ENCODE peak calls at places on chromosomes 11 and 22, in four cellular contexts. J is foreskin fibroblast, A is astrocyte of the spinal cord, W is HCT116. B is an unnamed sample.

GRCh38 chr11:130118636-130119387 is 40.8 kb upstream of the ST14 start:
- DNase-seq in J (no peak), A (no peak), W (no peak), B (no peak)

GRCh38 chr11:87454246-87454645 is 416.5 kb downstream of the TMEM135 start:
- DNase-seq in A (peak), W (no peak), J (peak), B (no peak)

GRCh38 chr22:43378011-43378704 is 33.7 kb upstream of the MPPED1 start:
- DNase-seq in J (no peak), A (peak), W (no peak), B (no peak)

GRCh38 chr11:6604081-6604626 is 580 bp downstream of the ILK start:
- DNase-seq in J (peak), A (peak), W (no peak), B (no peak)

GRCh38 chr11:45982656-45983470 is 60.4 kb downstream of the LARGE2 start:
- DNase-seq in A (peak), J (peak), W (peak), B (peak)

GRCh38 chr11:126646701-126647209 is 291.3 kb downstream of the ST3GAL4 start:
- DNase-seq in W (no peak), J (peak), A (peak), B (peak)

GRCh38 chr11:46348986-46349401 is 1.7 kb downstream of the DGKZ start:
- DNase-seq in A (no peak), W (no peak), J (no peak), B (no peak)

GRCh38 chr22:50452649-50453048 is 22.2 kb downstream of the SBF1 start:
- DNase-seq in A (no peak), W (no peak), J (no peak), B (no peak)

GRCh38 chr11:77019976-77020591 is 14.1 kb upstream of the B3GNT6 start:
- DNase-seq in A (peak), J (peak), W (peak), B (no peak)

GRCh38 chr11:70953720-70954119 is 298.7 kb downstream of the SHANK2 start:
- DNase-seq in J (no peak), W (no peak), A (no peak), B (no peak)

GRCh38 chr11:115459563-115459962 is 44.7 kb downstream of the CADM1 start:
- DNase-seq in W (no peak), J (no peak), A (peak), B (peak)

GRCh38 chr11:19698493-19699292 is 13.9 kb upstream of the NAV2 start:
- DNase-seq in A (no peak), J (peak), W (no peak), B (no peak)

GRCh38 chr22:20017622-20017958 is 967 bp upstream of the ARVCF start:
- DNase-seq in A (no peak), J (no peak), W (no peak), B (no peak)

GRCh38 chr22:46036558-46037408 is 59.8 kb upstream of the WNT7B start:
- DNase-seq in W (peak), J (peak), A (no peak), B (no peak)

GRCh38 chr22:19039796-19040580 is 82.2 kb downstream of the DGCR2 start:
- DNase-seq in J (no peak), A (no peak), W (no peak), B (no peak)

GRCh38 chr11:47415949-47416472 is 7.6 kb downstream of the SLC39A13 start:
- DNase-seq in A (peak), W (peak), J (peak), B (peak)

GRCh38 chr11:85826096-85826855 is 15.3 kb upstream of the SYTL2 start:
- DNase-seq in J (peak), W (no peak), A (peak), B (no peak)

GRCh38 chr11:31761636-31762035 is 49.5 kb downstream of the PAX6 start:
- DNase-seq in W (no peak), J (no peak), A (no peak), B (no peak)

GRCh38 chr11:76077575-76078150 is 128.6 kb downstream of the WNT11 start:
- DNase-seq in W (no peak), J (no peak), A (peak), B (no peak)

GRCh38 chr11:68445531-68446035 is 15.0 kb upstream of the PPP6R3 start:
- DNase-seq in J (no peak), W (no peak), A (no peak), B (no peak)

GRCh38 chr11:84407091-84407490 is 1120.9 kb upstream of the CCDC90B start:
- DNase-seq in J (no peak), A (no peak), W (no peak), B (no peak)

GRCh38 chr22:22687638-22688500 is 43.5 kb downstream of the GGTLC2 start:
- DNase-seq in A (peak), J (peak), W (no peak), B (no peak)

GRCh38 chr11:5992604-5993251 is 5.9 kb upstream of the OR52L1 start:
- DNase-seq in W (peak), A (no peak), J (peak), B (no peak)

GRCh38 chr11:103164093-103164796 is 55.0 kb downstream of the DYNC2H1 start:
- DNase-seq in W (no peak), A (no peak), J (no peak), B (no peak)
- H3K4me3 ChIP-seq in W (no peak), A (no peak), J (no peak), B (no peak)

GRCh38 chr22:29213481-29213880 is 7.8 kb downstream of the EMID1 start:
- DNase-seq in A (no peak), J (no peak), W (no peak), B (no peak)

GRCh38 chr22:29208879-29209623 is 3.4 kb downstream of the EMID1 start:
- DNase-seq in J (no peak), A (no peak), W (no peak), B (no peak)

GRCh38 chr22:29209624-29209929 is 3.9 kb downstream of the EMID1 start:
- DNase-seq in J (no peak), W (no peak), A (no peak), B (no peak)

GRCh38 chr22:29212738-29213137 is 7.0 kb downstream of the EMID1 start:
- DNase-seq in W (no peak), J (no peak), A (no peak), B (no peak)

GRCh38 chr22:29211066-29211841 is 5.6 kb downstream of the EMID1 start:
- DNase-seq in J (no peak), W (no peak), A (no peak), B (no peak)
- TF ChIP-seq CTCF in J (no peak), W (no peak), A (no peak), B (no peak)

DNA sequence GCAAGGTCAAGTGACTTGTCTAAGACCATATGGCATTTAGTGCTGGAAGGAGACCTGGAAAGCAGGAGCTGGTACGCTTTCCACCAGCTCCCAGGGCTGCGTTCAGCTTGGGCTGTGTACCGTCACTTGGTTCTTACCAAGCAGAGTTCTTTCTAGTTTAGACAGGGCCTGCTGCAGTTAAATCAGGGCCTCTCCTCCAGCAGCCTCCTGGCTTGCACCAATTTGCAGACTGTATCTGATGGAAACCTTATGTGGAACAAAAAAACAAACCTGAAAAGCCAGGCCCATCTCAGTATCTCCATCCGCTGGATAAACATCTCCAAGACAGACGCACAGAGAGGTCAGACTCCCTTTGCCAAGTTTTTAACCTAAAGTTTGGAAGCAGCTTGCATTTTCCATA is 288.5 kb upstream of the SORL1-AS1 start:
- DNase-seq in J (peak), W (no peak), A (peak), B (no peak)
- H3K4me3 ChIP-seq in J (no peak), W (no peak), A (no peak), B (no peak)

GRCh38 chr11:102761646-102762238 is 18.7 kb downstream of the MMP10 start:
- DNase-seq in J (peak), W (no peak), A (peak), B (no peak)
- TF ChIP-seq CTCF in J (no peak), W (no peak), A (no peak), B (no peak)

GRCh38 chr11:72070486-72070885 is 9.9 kb downstream of the NUMA1 start:
- DNase-seq in J (no peak), A (no peak), W (no peak), B (no peak)

GRCh38 chr11:72069200-72069599 is 11.1 kb downstream of the NUMA1 start:
- DNase-seq in J (peak), A (no peak), W (no peak), B (no peak)

GRCh38 chr11:72075109-72075508 is 5.2 kb downstream of the NUMA1 start:
- DNase-seq in A (no peak), J (peak), W (no peak), B (no peak)

GRCh38 chr11:72069787-72070251 is 10.5 kb downstream of the NUMA1 start:
- DNase-seq in W (peak), J (peak), A (peak), B (peak)

DNA sequence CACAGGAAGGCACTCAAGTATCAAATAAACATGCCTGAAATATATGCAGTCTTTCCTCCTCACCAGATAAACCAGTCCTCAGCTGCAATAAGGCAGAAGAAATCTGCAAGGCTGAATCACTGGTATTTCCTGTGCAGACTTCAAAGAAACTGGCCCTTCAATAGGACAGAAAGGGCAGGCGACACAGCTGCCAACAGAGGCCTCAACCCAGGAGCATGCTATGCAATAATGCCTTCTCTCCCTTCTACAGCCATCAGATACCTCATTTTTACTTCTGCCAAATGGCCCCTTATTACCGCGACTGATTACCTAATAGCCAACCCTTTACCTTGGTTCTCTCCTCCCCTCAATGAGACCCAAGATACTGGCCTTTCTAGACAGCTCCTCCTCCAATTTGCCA is 8.0 kb downstream of the NUMA1 start:
- DNase-seq in W (peak), A (peak), J (peak), B (peak)
- H3K4me3 ChIP-seq in W (peak), A (no peak), J (no peak), B (no peak)

B was measured in BJ.